ENCODE peak calls at places on chromosomes 16 and 17, in eight cellular contexts. R is stomach, V is Panc1, Z is upper lobe of left lung, S is HCT116, U is HL-60, M is GM23338, O is sigmoid colon. C is an unnamed sample.

GRCh38 chr16:80875616-80876015 is 71.2 kb upstream of the CDYL2 start:
- DNase-seq in O (no peak), U (no peak), V (no peak), Z (no peak), S (no peak), R (no peak), M (no peak), C (peak; percentile 45)

GRCh38 chr16:30761427-30761927 is 385 bp downstream of the CFAP119 start:
- DNase-seq in R (no peak), O (no peak), M (peak; percentile 80), V (no peak), S (no peak), U (no peak), Z (peak; percentile 92), C (no peak)

GRCh38 chr17:7079581-7080444 is at the start of gene CLEC10A:
- DNase-seq in V (no peak), M (no peak), R (no peak), O (no peak), S (no peak), U (no peak), Z (no peak), C (no peak)

GRCh38 chr17:6666077-6666521 is 14.5 kb downstream of the C17orf100 start:
- DNase-seq in Z (no peak), S (peak; percentile 81), V (no peak), U (no peak), M (peak; percentile 87), R (peak; percentile 76), O (peak; percentile 89), C (peak; percentile 61)

GRCh38 chr17:17151962-17152361 is 54.2 kb downstream of the PLD6 start:
- DNase-seq in U (no peak), O (peak; percentile 96), V (peak; percentile 63), M (no peak), R (peak; percentile 76), Z (no peak), S (no peak), C (peak; percentile 71)

GRCh38 chr16:55274391-55274790 is 49.6 kb upstream of the IRX6 start:
- DNase-seq in Z (no peak), U (no peak), V (no peak), M (no peak), S (no peak), R (no peak), O (no peak), C (no peak)

GRCh38 chr17:16281351-16281750 is 64.3 kb downstream of the PIGL start:
- DNase-seq in Z (no peak), S (no peak), V (no peak), U (no peak), O (no peak), M (no peak), R (no peak), C (no peak)

GRCh38 chr17:78583091-78583490 is 5.9 kb upstream of the DNAH17 start:
- DNase-seq in S (peak; percentile 44), V (no peak), R (no peak), O (no peak), M (peak; percentile 75), U (no peak), Z (no peak), C (no peak)

GRCh38 chr17:1223662-1224061 is 43.9 kb upstream of the ABR start:
- DNase-seq in O (no peak), M (no peak), U (no peak), R (no peak), S (no peak), Z (no peak), V (no peak), C (no peak)

GRCh38 chr17:36877774-36878173 is 59.5 kb upstream of the LHX1 start:
- DNase-seq in V (no peak), O (no peak), S (no peak), U (no peak), Z (no peak), M (peak; percentile 32), R (no peak), C (no peak)

GRCh38 chr16:88681709-88682451 is 4.4 kb downstream of the SNAI3 start:
- DNase-seq in M (no peak), R (peak; percentile 69), Z (no peak), V (no peak), O (no peak), S (no peak), U (peak; percentile 79), C (no peak)

GRCh38 chr16:4089251-4089810 is 26.9 kb downstream of the ADCY9 start:
- DNase-seq in U (no peak), V (no peak), O (no peak), R (no peak), Z (no peak), M (no peak), S (no peak), C (no peak)

GRCh38 chr16:48617711-48618148 is 7.8 kb upstream of the N4BP1 start:
- DNase-seq in R (peak; percentile 36), U (no peak), Z (no peak), M (no peak), S (no peak), V (no peak), O (peak; percentile 63), C (no peak)

GRCh38 chr16:88723911-88724310 is 17.6 kb downstream of the CTU2 start:
- DNase-seq in U (no peak), V (no peak), M (no peak), S (no peak), Z (peak; percentile 66), R (no peak), O (no peak), C (no peak)

GRCh38 chr17:45575126-45575885 is 84.8 kb upstream of the PLEKHM1 start:
- DNase-seq in V (no peak), M (peak; percentile 0), U (no peak), S (no peak), R (no peak), Z (no peak), O (no peak), C (no peak)
- TF ChIP-seq POLR2AphosphoS5 in V (no peak), M (no peak), U (no peak), S (no peak), R (no peak), Z (no peak), O (no peak), C (no peak)

DNA sequence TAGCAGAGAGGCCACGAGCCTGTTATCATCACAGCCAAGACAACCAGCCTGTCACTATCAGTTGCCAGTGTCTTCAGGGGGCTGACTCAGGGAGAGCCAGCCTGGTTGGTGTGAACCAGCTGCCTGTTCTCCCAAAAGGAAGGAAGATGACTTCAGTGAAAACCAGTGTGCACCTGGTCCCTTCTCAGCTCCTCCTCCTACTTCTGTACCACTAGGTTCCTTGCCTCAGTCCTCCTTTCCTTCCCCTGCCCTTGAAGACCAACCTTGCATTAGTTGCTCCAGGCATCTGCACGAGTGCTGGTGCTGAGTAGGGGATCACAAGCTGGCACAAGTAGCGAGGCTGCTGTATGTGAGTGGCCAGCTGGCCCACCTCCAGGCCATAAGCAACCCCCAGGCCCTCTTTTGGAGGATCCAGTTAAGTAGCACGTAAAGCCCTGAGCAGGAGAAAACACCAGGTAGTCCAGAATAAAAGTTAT is 8.5 kb downstream of the TUBG1 start:
- DNase-seq in M (no peak), O (no peak), S (no peak), Z (no peak), U (no peak), R (no peak), V (no peak), C (no peak)
- H3K4me3 ChIP-seq in M (no peak overlapping the region), O (no peak overlapping the region), S (no peak overlapping the region), Z (no peak overlapping the region), U (no peak overlapping the region), R (no peak overlapping the region), V (no peak overlapping the region), C (no peak overlapping the region)

GRCh38 chr17:60391419-60392041 is 403 bp downstream of the USP32 start:
- DNase-seq in V (no peak), O (no peak), M (peak; percentile 78), U (no peak), R (no peak), Z (no peak), S (no peak), C (no peak)
- TF ChIP-seq POLR2AphosphoS5 in V (no peak), O (no peak), M (peak; percentile 39), U (no peak), R (no peak), Z (no peak), S (no peak), C (no peak)

DNA sequence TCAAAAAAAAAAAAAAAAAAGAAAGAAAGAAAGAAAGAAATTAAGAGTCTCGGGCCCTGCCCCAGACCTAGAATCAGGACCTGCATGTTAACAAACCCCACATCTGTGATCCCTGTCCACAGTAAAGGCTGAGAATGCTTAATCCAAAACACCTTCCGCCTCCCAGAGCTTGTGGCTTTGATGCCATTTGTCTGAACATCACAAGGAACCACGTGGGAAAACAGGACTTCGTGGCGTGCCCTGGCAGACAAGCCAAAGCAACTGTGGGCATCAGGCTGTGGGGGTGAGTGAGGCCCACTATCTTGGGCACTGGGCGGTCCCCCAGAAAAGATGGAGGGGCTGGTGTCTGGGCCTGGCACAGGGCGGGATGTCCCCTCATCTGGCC is 173.4 kb upstream of the CIBAR2 start:
- DNase-seq in S (no peak), O (no peak), Z (no peak), U (no peak), M (no peak), V (no peak), R (no peak), C (no peak)
- H3K4me3 ChIP-seq in S (no peak overlapping the region), O (no peak overlapping the region), Z (no peak overlapping the region), U (no peak overlapping the region), M (no peak overlapping the region), V (no peak overlapping the region), R (no peak overlapping the region), C (no peak overlapping the region)

GRCh38 chr16:22222006-22222405 is 15.9 kb downstream of the EEF2K start:
- DNase-seq in V (no peak), U (no peak), O (no peak), S (no peak), M (no peak), R (no peak), Z (no peak), C (no peak)

GRCh38 chr16:22222998-22223397 is 16.9 kb downstream of the EEF2K start:
- DNase-seq in O (no peak), S (no peak), M (no peak), R (no peak), U (no peak), Z (no peak), V (no peak), C (no peak)

GRCh38 chr16:22220076-22220453 is 14.0 kb downstream of the EEF2K start:
- DNase-seq in U (no peak), Z (no peak), O (peak; percentile 86), R (no peak), V (no peak), M (no peak), S (no peak), C (no peak)

GRCh38 chr16:22219389-22220075 is 13.5 kb downstream of the EEF2K start:
- DNase-seq in S (no peak), V (no peak), R (no peak), O (no peak), U (no peak), Z (no peak), M (no peak), C (no peak)

GRCh38 chr16:22220714-22221113 is 14.6 kb downstream of the EEF2K start:
- DNase-seq in U (no peak), V (no peak), M (no peak), R (peak; percentile 55), O (no peak), S (no peak), Z (peak; percentile 69), C (peak; percentile 16)
- TF ChIP-seq POLR2AphosphoS5 in U (no peak), V (no peak), M (no peak), R (peak; percentile 24), O (no peak), S (no peak), Z (no peak), C (peak; percentile 17)

GRCh38 chr17:48644910-48645557 is 18.9 kb upstream of the HOXB9 start:
- DNase-seq in S (no peak), V (no peak), U (no peak), O (no peak), Z (no peak), M (peak; percentile 3), R (no peak), C (no peak)
- H3K4me3 ChIP-seq in S (peak overlapping the region; percentile 96), V (peak overlapping the region; percentile 74), U (no peak overlapping the region), O (no peak overlapping the region), Z (no peak overlapping the region), M (no peak overlapping the region), R (no peak overlapping the region), C (no peak overlapping the region)

C was measured in prostate gland.